ENCODE peak calls at places on chromosomes 13 and 19, in nine cellular contexts. One of them, this sample, is unnamed.

GRCh38 chr19:21841081-21841783 is 5.2 kb upstream of the ZNF43 start:
- DNase-seq in brain microvascular endothelial cell: no peak
- DNase-seq in fibroblast of lung: no peak
- DNase-seq in colonic mucosa: no peak
- DNase-seq in left lung: no peak
- DNase-seq in PC-3: no peak
- DNase-seq in GM23248: no peak
- DNase-seq in endothelial cell of umbilical vein: no peak
- DNase-seq in adrenal gland: no peak
- DNase-seq in this sample: no peak

GRCh38 chr13:58080806-58081205 is 449.3 kb downstream of the PCDH17 start:
- DNase-seq in brain microvascular endothelial cell: no peak
- DNase-seq in fibroblast of lung: no peak
- DNase-seq in colonic mucosa: no peak
- DNase-seq in left lung: no peak
- DNase-seq in PC-3: no peak
- DNase-seq in GM23248: no peak
- DNase-seq in endothelial cell of umbilical vein: no peak
- DNase-seq in adrenal gland: no peak
- DNase-seq in this sample: no peak

GRCh38 chr13:113151745-113152707 is 6.4 kb upstream of the PROZ start:
- DNase-seq in brain microvascular endothelial cell: peak
- DNase-seq in fibroblast of lung: peak
- DNase-seq in colonic mucosa: no peak
- DNase-seq in left lung: no peak
- DNase-seq in PC-3: peak
- DNase-seq in GM23248: peak
- DNase-seq in endothelial cell of umbilical vein: no peak
- DNase-seq in adrenal gland: peak
- DNase-seq in this sample: no peak

GRCh38 chr19:20478936-20479335 is 86.6 kb downstream of the ZNF737 start:
- DNase-seq in brain microvascular endothelial cell: no peak
- DNase-seq in fibroblast of lung: no peak
- DNase-seq in colonic mucosa: no peak
- DNase-seq in left lung: no peak
- DNase-seq in PC-3: no peak
- DNase-seq in GM23248: no peak
- DNase-seq in endothelial cell of umbilical vein: no peak
- DNase-seq in adrenal gland: no peak
- DNase-seq in this sample: no peak

GRCh38 chr13:40061466-40062450 is 406.3 kb downstream of the COG6 start:
- DNase-seq in brain microvascular endothelial cell: no peak
- DNase-seq in fibroblast of lung: no peak
- DNase-seq in colonic mucosa: no peak
- DNase-seq in left lung: no peak
- DNase-seq in PC-3: no peak
- DNase-seq in GM23248: peak
- DNase-seq in endothelial cell of umbilical vein: no peak
- DNase-seq in adrenal gland: no peak
- DNase-seq in this sample: no peak

GRCh38 chr19:35557539-35558399 is 5.7 kb downstream of the ATP4A start:
- DNase-seq in brain microvascular endothelial cell: peak
- DNase-seq in fibroblast of lung: peak
- DNase-seq in colonic mucosa: peak
- DNase-seq in left lung: peak
- DNase-seq in PC-3: no peak
- DNase-seq in GM23248: peak
- DNase-seq in endothelial cell of umbilical vein: peak
- DNase-seq in adrenal gland: peak
- DNase-seq in this sample: peak

GRCh38 chr19:9308091-9308490 is 1.5 kb downstream of the ZNF699 start:
- DNase-seq in brain microvascular endothelial cell: no peak
- DNase-seq in fibroblast of lung: no peak
- DNase-seq in colonic mucosa: no peak
- DNase-seq in left lung: no peak
- DNase-seq in PC-3: peak
- DNase-seq in GM23248: peak
- DNase-seq in endothelial cell of umbilical vein: no peak
- DNase-seq in adrenal gland: no peak
- DNase-seq in this sample: no peak

GRCh38 chr13:46759861-46760260 is 37.1 kb downstream of the ESD start:
- DNase-seq in brain microvascular endothelial cell: no peak
- DNase-seq in fibroblast of lung: peak
- DNase-seq in colonic mucosa: peak
- DNase-seq in left lung: no peak
- DNase-seq in PC-3: peak
- DNase-seq in GM23248: peak
- DNase-seq in endothelial cell of umbilical vein: no peak
- DNase-seq in adrenal gland: no peak
- DNase-seq in this sample: no peak

GRCh38 chr19:17755977-17756670 is 4.8 kb downstream of the FCHO1 start:
- DNase-seq in brain microvascular endothelial cell: peak
- DNase-seq in fibroblast of lung: peak
- DNase-seq in colonic mucosa: peak
- DNase-seq in left lung: no peak
- DNase-seq in PC-3: peak
- DNase-seq in GM23248: no peak
- DNase-seq in endothelial cell of umbilical vein: no peak
- DNase-seq in adrenal gland: peak
- DNase-seq in this sample: peak

GRCh38 chr13:26482451-26483197 is 74.9 kb upstream of the WASF3 start:
- DNase-seq in brain microvascular endothelial cell: peak
- DNase-seq in fibroblast of lung: peak
- DNase-seq in colonic mucosa: peak
- DNase-seq in left lung: no peak
- DNase-seq in PC-3: peak
- DNase-seq in GM23248: peak
- DNase-seq in endothelial cell of umbilical vein: peak
- DNase-seq in adrenal gland: peak
- DNase-seq in this sample: peak

GRCh38 chr13:39185326-39185725 is 147.1 kb downstream of the NHLRC3 start:
- DNase-seq in brain microvascular endothelial cell: no peak
- DNase-seq in fibroblast of lung: no peak
- DNase-seq in colonic mucosa: no peak
- DNase-seq in left lung: no peak
- DNase-seq in PC-3: no peak
- DNase-seq in GM23248: peak
- DNase-seq in endothelial cell of umbilical vein: no peak
- DNase-seq in adrenal gland: no peak
- DNase-seq in this sample: no peak

GRCh38 chr19:32824136-32824835 is 45.3 kb downstream of the SLC7A9 start:
- DNase-seq in brain microvascular endothelial cell: no peak
- DNase-seq in fibroblast of lung: no peak
- DNase-seq in colonic mucosa: no peak
- DNase-seq in left lung: no peak
- DNase-seq in PC-3: no peak
- DNase-seq in GM23248: no peak
- DNase-seq in endothelial cell of umbilical vein: no peak
- DNase-seq in adrenal gland: no peak
- DNase-seq in this sample: no peak

GRCh38 chr13:41006951-41007350 is 12.2 kb downstream of the ELF1 start:
- DNase-seq in brain microvascular endothelial cell: no peak
- DNase-seq in fibroblast of lung: no peak
- DNase-seq in colonic mucosa: no peak
- DNase-seq in left lung: no peak
- DNase-seq in PC-3: no peak
- DNase-seq in GM23248: no peak
- DNase-seq in endothelial cell of umbilical vein: no peak
- DNase-seq in adrenal gland: no peak
- DNase-seq in this sample: no peak

GRCh38 chr19:48752511-48753365 is at the start of gene FUT1:
- DNase-seq in brain microvascular endothelial cell: no peak
- DNase-seq in fibroblast of lung: no peak
- DNase-seq in colonic mucosa: peak
- DNase-seq in left lung: peak
- DNase-seq in PC-3: peak
- DNase-seq in GM23248: peak
- DNase-seq in endothelial cell of umbilical vein: no peak
- DNase-seq in adrenal gland: peak
- DNase-seq in this sample: peak

GRCh38 chr19:33468361-33469170 is 53.0 kb downstream of the PEPD start:
- DNase-seq in brain microvascular endothelial cell: no peak
- DNase-seq in fibroblast of lung: peak
- DNase-seq in colonic mucosa: no peak
- DNase-seq in left lung: peak
- DNase-seq in PC-3: no peak
- DNase-seq in GM23248: no peak
- DNase-seq in endothelial cell of umbilical vein: no peak
- DNase-seq in adrenal gland: peak
- DNase-seq in this sample: no peak

GRCh38 chr13:40123962-40124647 is 468.6 kb downstream of the COG6 start:
- DNase-seq in brain microvascular endothelial cell: no peak
- DNase-seq in fibroblast of lung: no peak
- DNase-seq in colonic mucosa: no peak
- DNase-seq in left lung: no peak
- DNase-seq in PC-3: no peak
- DNase-seq in GM23248: no peak
- DNase-seq in endothelial cell of umbilical vein: no peak
- DNase-seq in adrenal gland: no peak
- DNase-seq in this sample: no peak

DNA sequence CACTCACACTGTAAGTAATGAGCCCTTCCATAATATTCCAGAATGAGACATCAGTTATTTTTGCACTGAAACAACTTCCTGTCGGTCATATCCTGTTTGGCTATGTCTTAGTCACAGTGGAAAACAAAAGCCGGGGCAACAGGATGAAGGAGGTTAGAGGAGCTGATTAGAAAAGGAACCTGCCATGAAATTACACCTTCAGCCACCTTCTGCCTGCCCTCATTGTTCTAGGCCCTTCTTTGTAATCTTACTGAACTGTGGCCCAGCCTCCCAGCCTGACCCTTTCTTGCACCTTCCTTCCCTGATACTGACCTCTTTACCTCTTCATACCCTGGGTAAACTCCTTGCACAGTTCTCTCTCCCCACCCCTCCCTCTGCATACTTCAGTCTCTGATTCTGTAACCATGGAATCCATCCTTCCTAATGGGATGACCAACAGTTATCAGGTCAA is 67.3 kb downstream of the DOCK9 start:
- DNase-seq in brain microvascular endothelial cell: peak
- DNase-seq in fibroblast of lung: peak
- DNase-seq in colonic mucosa: no peak
- DNase-seq in left lung: no peak
- DNase-seq in PC-3: peak
- DNase-seq in GM23248: peak
- DNase-seq in endothelial cell of umbilical vein: peak
- DNase-seq in adrenal gland: peak
- DNase-seq in this sample: no peak
- H3K27ac ChIP-seq in brain microvascular endothelial cell: peak
- H3K27ac ChIP-seq in fibroblast of lung: peak
- H3K27ac ChIP-seq in colonic mucosa: no peak
- H3K27ac ChIP-seq in left lung: peak
- H3K27ac ChIP-seq in PC-3: peak
- H3K27ac ChIP-seq in GM23248: peak
- H3K27ac ChIP-seq in endothelial cell of umbilical vein: peak
- H3K27ac ChIP-seq in adrenal gland: no peak
- H3K27ac ChIP-seq in this sample: no peak

GRCh38 chr13:75352641-75353327 is 129.2 kb downstream of the TBC1D4 start:
- DNase-seq in brain microvascular endothelial cell: no peak
- DNase-seq in fibroblast of lung: no peak
- DNase-seq in colonic mucosa: no peak
- DNase-seq in left lung: no peak
- DNase-seq in PC-3: no peak
- DNase-seq in GM23248: peak
- DNase-seq in endothelial cell of umbilical vein: no peak
- DNase-seq in adrenal gland: no peak
- DNase-seq in this sample: no peak
- H3K27ac ChIP-seq in brain microvascular endothelial cell: no peak
- H3K27ac ChIP-seq in fibroblast of lung: no peak
- H3K27ac ChIP-seq in colonic mucosa: no peak
- H3K27ac ChIP-seq in left lung: no peak
- H3K27ac ChIP-seq in PC-3: no peak
- H3K27ac ChIP-seq in GM23248: no peak
- H3K27ac ChIP-seq in endothelial cell of umbilical vein: no peak
- H3K27ac ChIP-seq in adrenal gland: no peak
- H3K27ac ChIP-seq in this sample: no peak

GRCh38 chr19:56692496-56692895 is 20.9 kb upstream of the ZNF835 start:
- DNase-seq in brain microvascular endothelial cell: no peak
- DNase-seq in fibroblast of lung: no peak
- DNase-seq in colonic mucosa: no peak
- DNase-seq in left lung: no peak
- DNase-seq in PC-3: no peak
- DNase-seq in GM23248: peak
- DNase-seq in endothelial cell of umbilical vein: no peak
- DNase-seq in adrenal gland: peak
- DNase-seq in this sample: no peak
- H3K27ac ChIP-seq in brain microvascular endothelial cell: no peak
- H3K27ac ChIP-seq in fibroblast of lung: no peak
- H3K27ac ChIP-seq in colonic mucosa: no peak
- H3K27ac ChIP-seq in left lung: no peak
- H3K27ac ChIP-seq in PC-3: no peak
- H3K27ac ChIP-seq in GM23248: no peak
- H3K27ac ChIP-seq in endothelial cell of umbilical vein: no peak
- H3K27ac ChIP-seq in adrenal gland: no peak
- H3K27ac ChIP-seq in this sample: no peak

GRCh38 chr19:49787746-49788145 is 20.9 kb downstream of the AP2A1 start:
- DNase-seq in brain microvascular endothelial cell: no peak
- DNase-seq in fibroblast of lung: no peak
- DNase-seq in colonic mucosa: no peak
- DNase-seq in left lung: no peak
- DNase-seq in PC-3: no peak
- DNase-seq in GM23248: no peak
- DNase-seq in endothelial cell of umbilical vein: no peak
- DNase-seq in adrenal gland: no peak
- DNase-seq in this sample: no peak

GRCh38 chr19:49786432-49786831 is 19.6 kb downstream of the AP2A1 start:
- DNase-seq in brain microvascular endothelial cell: peak
- DNase-seq in fibroblast of lung: peak
- DNase-seq in colonic mucosa: no peak
- DNase-seq in left lung: no peak
- DNase-seq in PC-3: peak
- DNase-seq in GM23248: peak
- DNase-seq in endothelial cell of umbilical vein: no peak
- DNase-seq in adrenal gland: peak
- DNase-seq in this sample: no peak

GRCh38 chr19:49790866-49791265 is 22.2 kb downstream of the FUZ start:
- DNase-seq in brain microvascular endothelial cell: no peak
- DNase-seq in fibroblast of lung: peak
- DNase-seq in colonic mucosa: no peak
- DNase-seq in left lung: no peak
- DNase-seq in PC-3: no peak
- DNase-seq in GM23248: peak
- DNase-seq in endothelial cell of umbilical vein: no peak
- DNase-seq in adrenal gland: peak
- DNase-seq in this sample: no peak

GRCh38 chr19:49791776-49792445 is 21.2 kb downstream of the FUZ start:
- DNase-seq in brain microvascular endothelial cell: no peak
- DNase-seq in fibroblast of lung: no peak
- DNase-seq in colonic mucosa: no peak
- DNase-seq in left lung: no peak
- DNase-seq in PC-3: no peak
- DNase-seq in GM23248: no peak
- DNase-seq in endothelial cell of umbilical vein: no peak
- DNase-seq in adrenal gland: no peak
- DNase-seq in this sample: no peak

DNA sequence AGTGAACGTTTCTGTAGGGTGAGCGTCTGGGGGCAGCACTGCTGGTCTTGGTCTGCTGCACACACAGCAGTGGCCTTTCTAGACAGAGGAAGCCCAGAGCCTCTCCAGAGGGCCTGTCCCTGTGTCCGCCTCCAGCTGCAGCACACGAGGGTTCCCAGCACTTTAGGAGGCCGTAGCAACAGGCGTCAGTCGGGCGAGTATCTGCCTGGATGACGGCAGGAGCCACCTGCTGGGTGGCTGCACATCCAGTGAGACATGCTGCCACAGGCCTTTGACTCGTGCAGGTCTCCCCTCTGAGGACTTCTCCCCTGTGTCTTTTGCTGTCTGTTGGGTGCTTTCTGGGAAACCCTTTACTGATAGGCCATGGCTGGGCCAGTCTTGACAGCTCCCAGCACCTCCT is 22.1 kb downstream of the AP2A1 start:
- DNase-seq in brain microvascular endothelial cell: no peak
- DNase-seq in fibroblast of lung: no peak
- DNase-seq in colonic mucosa: no peak
- DNase-seq in left lung: no peak
- DNase-seq in PC-3: no peak
- DNase-seq in GM23248: no peak
- DNase-seq in endothelial cell of umbilical vein: no peak
- DNase-seq in adrenal gland: no peak
- DNase-seq in this sample: no peak
- H3K27ac ChIP-seq in brain microvascular endothelial cell: no peak
- H3K27ac ChIP-seq in fibroblast of lung: no peak
- H3K27ac ChIP-seq in colonic mucosa: no peak
- H3K27ac ChIP-seq in left lung: no peak
- H3K27ac ChIP-seq in PC-3: no peak
- H3K27ac ChIP-seq in GM23248: no peak
- H3K27ac ChIP-seq in endothelial cell of umbilical vein: no peak
- H3K27ac ChIP-seq in adrenal gland: no peak
- H3K27ac ChIP-seq in this sample: no peak

This sample was measured in stomach.